ENCODE peak calls at places on chromosomes 11 and 22, in five cellular contexts. L, N, H, J and K are unnamed samples.

GRCh38 chr11:20887137-20887536 is 217.8 kb downstream of the NELL1 start:
- DNase-seq in L (no peak), N (no peak), H (no peak), J (no peak), K (no peak)

GRCh38 chr11:74288161-74288560 is 23.3 kb downstream of the P4HA3 start:
- DNase-seq in L (peak; percentile 95), N (no peak), H (no peak), J (peak; percentile 76), K (peak; percentile 59)

GRCh38 chr11:57094206-57094940 is 87.4 kb upstream of the LRRC55 start:
- DNase-seq in L (peak; percentile 28), N (no peak), H (no peak), J (no peak), K (no peak)

GRCh38 chr11:107799245-107799859 is 59.2 kb downstream of the SLC35F2 start:
- DNase-seq in L (peak; percentile 69), N (peak; percentile 77), H (peak; percentile 75), J (peak; percentile 51), K (peak; percentile 42)

GRCh38 chr11:120710354-120711187 is 199.0 kb downstream of the GRIK4 start:
- DNase-seq in L (peak; percentile 82), N (no peak), H (peak; percentile 71), J (peak; percentile 61), K (peak; percentile 55)

GRCh38 chr11:17734986-17735822 is 623 bp downstream of the KCNC1 start:
- DNase-seq in L (peak; percentile 58), N (peak; percentile 84), H (peak; percentile 20), J (peak; percentile 39), K (no peak)

GRCh38 chr11:76288166-76288978 is 82.1 kb upstream of the WNT11 start:
- DNase-seq in L (no peak), N (no peak), H (no peak), J (no peak), K (no peak)

GRCh38 chr11:2516276-2517015 is 71.6 kb downstream of the KCNQ1 start:
- DNase-seq in L (no peak), N (no peak), H (peak; percentile 1), J (no peak), K (no peak)

GRCh38 chr11:66288138-66288865 is 641 bp downstream of the YIF1A start:
- DNase-seq in L (no peak), N (no peak), H (no peak), J (no peak), K (no peak)

GRCh38 chr22:43346521-43346929 is 3.4 kb upstream of the SCUBE1 start:
- DNase-seq in L (no peak), N (peak; percentile 82), H (peak; percentile 44), J (no peak), K (no peak)

GRCh38 chr11:32919338-32919737 is 26.7 kb downstream of the QSER1 start:
- DNase-seq in L (no peak), N (no peak), H (no peak), J (no peak), K (no peak)

GRCh38 chr11:119701591-119702260 is 27.3 kb downstream of the NECTIN1 start:
- DNase-seq in L (no peak), N (no peak), H (no peak), J (no peak), K (no peak)

GRCh38 chr11:113991718-113992458 is 17.0 kb downstream of the HTR3A start:
- DNase-seq in L (no peak), N (no peak), H (no peak), J (no peak), K (no peak)

GRCh38 chr11:77203901-77204755 is 76.1 kb downstream of the MYO7A start:
- DNase-seq in L (no peak), N (peak; percentile 41), H (no peak), J (no peak), K (no peak)

GRCh38 chr11:45100338-45100737 is 46.1 kb upstream of the PRDM11 start:
- DNase-seq in L (peak; percentile 44), N (no peak), H (no peak), J (no peak), K (no peak)

GRCh38 chr11:59263225-59263894 is 50.6 kb upstream of the MPEG1 start:
- DNase-seq in L (no peak), N (no peak), H (no peak), J (no peak), K (no peak)

GRCh38 chr11:121722431-121723256 is 269.9 kb upstream of the SORL1-AS1 start:
- DNase-seq in L (peak; percentile 86), N (peak; percentile 70), H (peak; percentile 83), J (peak; percentile 97), K (peak; percentile 64)

GRCh38 chr11:134022748-134023147 is 46.1 kb upstream of the JAM3 start:
- DNase-seq in L (no peak), N (no peak), H (no peak), J (no peak), K (no peak)

GRCh38 chr11:64489831-64490441 is 101.1 kb upstream of the SLC22A12 start:
- DNase-seq in L (peak; percentile 15), N (peak; percentile 74), H (no peak), J (no peak), K (no peak)

GRCh38 chr11:65116370-65117205 is 913 bp downstream of the ZNHIT2 start:
- DNase-seq in L (peak; percentile 66), N (peak; percentile 79), H (no peak), J (no peak), K (no peak)

GRCh38 chr11:13152736-13153541 is 124.7 kb upstream of the BMAL1 start:
- DNase-seq in L (peak; percentile 35), N (no peak), H (no peak), J (no peak), K (no peak)

GRCh38 chr11:70112017-70112434 is 33.9 kb downstream of the ANO1 start:
- DNase-seq in L (peak; percentile 11), N (no peak), H (no peak), J (no peak), K (no peak)

GRCh38 chr22:43014062-43014875 is 680 bp downstream of the PACSIN2 start:
- DNase-seq in L (no peak), N (peak; percentile 81), H (no peak), J (no peak), K (no peak)

GRCh38 chr11:128394436-128395089 is 192.8 kb downstream of the ETS1 start:
- DNase-seq in L (peak; percentile 37), N (no peak), H (no peak), J (no peak), K (no peak)

GRCh38 chr22:29004647-29005371 is 56.8 kb downstream of the C22orf31 start:
- DNase-seq in L (no peak), N (peak; percentile 83), H (no peak), J (peak; percentile 18), K (no peak)

GRCh38 chr22:24506802-24507438 is 11.8 kb downstream of the UPB1 start:
- DNase-seq in L (peak; percentile 35), N (no peak), H (no peak), J (no peak), K (no peak)

GRCh38 chr11:63920126-63920869 is 3.3 kb upstream of the RCOR2 start:
- DNase-seq in L (peak; percentile 37), N (peak; percentile 78), H (no peak), J (no peak), K (no peak)

GRCh38 chr22:50683086-50683993 is 10.7 kb downstream of the SHANK3 start:
- DNase-seq in L (no peak), N (no peak), H (no peak), J (no peak), K (no peak)

GRCh38 chr11:102575016-102575415 is 44.5 kb upstream of the MMP7 start:
- DNase-seq in L (peak; percentile 18), N (no peak), H (no peak), J (no peak), K (no peak)

GRCh38 chr22:39148727-39149535 is 3.5 kb downstream of the CBX7 start:
- DNase-seq in L (no peak), N (peak; percentile 71), H (peak; percentile 80), J (no peak), K (no peak)

DNA sequence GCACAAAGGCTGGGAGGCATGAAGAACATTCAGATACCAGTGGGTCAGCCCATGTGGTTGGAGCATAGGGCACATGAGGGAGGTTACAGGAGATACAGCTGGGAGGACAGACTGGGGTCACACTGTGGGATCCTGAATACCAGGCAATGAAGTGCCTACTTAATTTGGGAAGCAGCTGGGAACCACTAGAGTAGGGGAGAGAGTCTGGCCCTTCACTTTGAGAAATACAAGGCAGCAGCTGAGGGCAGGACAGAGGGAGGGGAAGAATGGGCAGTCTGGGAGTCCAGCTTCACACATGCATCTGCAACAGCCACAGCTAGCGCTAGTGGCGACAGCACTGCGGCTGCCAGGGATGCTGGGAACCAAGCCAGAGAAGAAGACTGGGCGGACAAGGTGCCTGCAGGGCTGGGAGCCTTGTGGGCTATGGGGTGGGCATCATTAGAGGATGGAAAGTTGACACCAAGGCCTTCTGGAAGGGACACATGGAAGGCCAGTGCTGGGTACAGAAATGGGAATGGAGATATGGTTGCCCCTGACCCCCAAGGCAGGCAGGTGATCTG is 15.9 kb downstream of the SCUBE2 start:
- DNase-seq in L (no peak), N (no peak), H (no peak), J (no peak), K (no peak)
- H3K4me3 ChIP-seq in L (no peak overlapping the region), N (no peak overlapping the region), H (no peak overlapping the region), J (no peak overlapping the region), K (no peak overlapping the region)

GRCh38 chr11:79415912-79416311 is 24.9 kb downstream of the TENM4 start:
- DNase-seq in L (no peak), N (no peak), H (no peak), J (no peak), K (no peak)

GRCh38 chr11:79413258-79413657 is 27.6 kb downstream of the TENM4 start:
- DNase-seq in L (peak; percentile 98), N (peak; percentile 68), H (peak; percentile 80), J (peak; percentile 85), K (peak; percentile 52)

GRCh38 chr11:79417069-79417920 is 23.5 kb downstream of the TENM4 start:
- DNase-seq in L (no peak), N (no peak), H (no peak), J (no peak), K (no peak)

GRCh38 chr11:79414644-79415317 is 26.0 kb downstream of the TENM4 start:
- DNase-seq in L (peak; percentile 85), N (no peak), H (no peak), J (peak; percentile 83), K (no peak)

GRCh38 chr11:79415411-79415810 is 25.4 kb downstream of the TENM4 start:
- DNase-seq in L (no peak), N (no peak), H (no peak), J (no peak), K (no peak)
- TF ChIP-seq CTCF in L (no peak), N (no peak), H (no peak), J (no peak), K (no peak)

GRCh38 chr11:123250811-123251655 is 56.0 kb upstream of the CLMP start:
- DNase-seq in L (no peak), N (no peak), H (no peak), J (no peak), K (no peak)
- H3K4me3 ChIP-seq in L (no peak overlapping the region), N (no peak overlapping the region), H (no peak overlapping the region), J (no peak overlapping the region), K (no peak overlapping the region)

DNA sequence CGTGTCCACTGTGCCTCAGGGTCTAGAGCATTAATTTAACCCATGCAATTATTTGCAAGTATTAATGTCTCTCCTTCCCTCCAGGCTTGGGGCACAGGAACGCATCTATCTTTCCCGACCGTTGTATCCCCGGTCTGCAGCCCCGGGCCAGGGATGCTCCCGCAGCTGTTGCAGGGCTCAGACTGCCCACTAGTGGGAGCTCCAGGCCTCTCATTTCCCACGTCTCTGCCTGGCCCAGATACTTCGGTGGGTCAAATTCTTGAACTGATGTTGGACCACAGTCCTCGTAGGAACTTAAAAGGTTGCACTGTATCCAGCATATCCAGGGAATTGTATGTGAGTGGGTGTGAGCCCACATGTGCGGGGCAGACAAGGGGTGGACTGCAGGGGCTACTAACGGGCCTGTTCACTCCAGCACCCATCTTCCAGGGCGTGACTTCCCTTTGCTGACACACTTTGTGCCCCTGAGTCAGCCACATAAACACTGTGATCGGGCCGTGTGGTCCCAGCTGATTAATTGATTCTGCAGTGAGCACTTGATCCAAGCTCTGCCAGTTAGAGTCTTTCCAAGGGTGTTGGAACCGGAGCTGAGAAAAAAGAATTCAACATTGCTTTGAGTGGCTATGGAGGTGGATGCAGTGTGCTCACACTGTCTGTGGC is 451.3 kb downstream of the TBC1D22A start:
- DNase-seq in L (peak; percentile 11), N (no peak), H (no peak), J (no peak), K (no peak)
- TF ChIP-seq CTCF in L (peak; percentile 78), N (peak; percentile 71), H (no peak), J (peak; percentile 53), K (peak; percentile 64)